ENCODE peak calls at places on chromosomes 6 and 20, in seven cellular contexts. F is MM.1S, S is H1, J is endothelial cell of umbilical vein, Z is neural progenitor cell, M is hepatocyte, P is HepG2. E is an unnamed sample.

GRCh38 chr6:117449549-117450439 is 24.1 kb upstream of the ROS1 start:
- DNase-seq in F (peak; percentile 67), S (no peak), J (peak; percentile 84), Z (peak; percentile 77), M (peak; percentile 80), P (peak; percentile 66), E (peak; percentile 88)

GRCh38 chr6:34912715-34913464 is 23.8 kb downstream of the ANKS1A start:
- DNase-seq in F (peak; percentile 80), S (no peak), J (peak; percentile 16), Z (no peak), M (no peak), P (no peak), E (peak; percentile 59)

GRCh38 chr6:45187841-45188240 is 140.3 kb upstream of the RUNX2 start:
- DNase-seq in F (no peak), S (no peak), J (no peak), Z (no peak), M (no peak), P (peak; percentile 25), E (peak; percentile 77)

GRCh38 chr6:117908246-117909107 is 1.4 kb downstream of the SLC35F1 start:
- DNase-seq in F (no peak), S (no peak), J (no peak), Z (peak; percentile 52), M (peak; percentile 29), P (no peak), E (no peak)

GRCh38 chr20:53628076-53628475 is 34.4 kb upstream of the ZNF217 start:
- DNase-seq in F (no peak), S (no peak), J (no peak), Z (no peak), M (no peak), P (no peak), E (no peak)

GRCh38 chr6:33076406-33076934 is 680 bp downstream of the HLA-DPB1 start:
- DNase-seq in F (no peak), S (no peak), J (no peak), Z (no peak), M (no peak), P (no peak), E (no peak)

GRCh38 chr6:79971195-79971594 is 23.8 kb upstream of the ELOVL4 start:
- DNase-seq in F (no peak), S (no peak), J (no peak), Z (no peak), M (no peak), P (no peak), E (no peak)

GRCh38 chr6:71289039-71289801 is 609 bp downstream of the OGFRL1 start:
- DNase-seq in F (peak; percentile 50), S (no peak), J (peak; percentile 25), Z (peak; percentile 62), M (peak; percentile 52), P (no peak), E (no peak)

GRCh38 chr20:9508240-9508661 is 6.1 kb upstream of the LAMP5 start:
- DNase-seq in F (no peak), S (no peak), J (no peak), Z (no peak), M (no peak), P (no peak), E (no peak)

GRCh38 chr20:62376112-62377063 is 9.3 kb upstream of the LAMA5 start:
- DNase-seq in F (no peak), S (peak; percentile 78), J (no peak), Z (peak; percentile 96), M (peak; percentile 91), P (peak; percentile 92), E (peak; percentile 52)

GRCh38 chr6:3617681-3618299 is 133.7 kb downstream of the PXDC1 start:
- DNase-seq in F (no peak), S (no peak), J (no peak), Z (no peak), M (no peak), P (no peak), E (no peak)

GRCh38 chr6:21738180-21739094 is 144.9 kb downstream of the SOX4 start:
- DNase-seq in F (no peak), S (no peak), J (no peak), Z (no peak), M (no peak), P (no peak), E (peak; percentile 45)

GRCh38 chr20:57380081-57380750 is 11.0 kb upstream of the RBM38 start:
- DNase-seq in F (no peak), S (no peak), J (no peak), Z (no peak), M (no peak), P (no peak), E (no peak)

GRCh38 chr6:12014027-12014872 is 2.1 kb downstream of the HIVEP1 start:
- DNase-seq in F (no peak), S (no peak), J (peak; percentile 83), Z (no peak), M (no peak), P (no peak), E (peak; percentile 94)

GRCh38 chr20:58056021-58056591 is 172.3 kb downstream of the ANKRD60 start:
- DNase-seq in F (no peak), S (no peak), J (no peak), Z (no peak), M (no peak), P (no peak), E (no peak)

GRCh38 chr6:14986370-14986769 is 259.5 kb upstream of the JARID2 start:
- DNase-seq in F (no peak), S (no peak), J (no peak), Z (no peak), M (no peak), P (no peak), E (no peak)

GRCh38 chr6:142975272-142975805 is 30.4 kb upstream of the HIVEP2 start:
- DNase-seq in F (no peak), S (no peak), J (no peak), Z (no peak), M (no peak), P (peak; percentile 31), E (no peak)

GRCh38 chr20:14234666-14235295 is 102.6 kb downstream of the FLRT3 start:
- DNase-seq in F (no peak), S (no peak), J (no peak), Z (no peak), M (no peak), P (no peak), E (peak; percentile 47)

GRCh38 chr20:39468703-39469102 is 506.6 kb downstream of the DHX35 start:
- DNase-seq in F (no peak), S (no peak), J (no peak), Z (peak; percentile 26), M (peak; percentile 6), P (no peak), E (no peak)

GRCh38 chr6:79605061-79605460 is 26.1 kb upstream of the SH3BGRL2 start:
- DNase-seq in F (no peak), S (no peak), J (no peak), Z (no peak), M (no peak), P (no peak), E (peak; percentile 46)

GRCh38 chr6:147689398-147689797 is 180.9 kb downstream of the SAMD5 start:
- DNase-seq in F (no peak), S (no peak), J (peak; percentile 31), Z (no peak), M (no peak), P (no peak), E (no peak)

GRCh38 chr6:53154794-53155193 is 6.2 kb upstream of the GCM1 start:
- DNase-seq in F (no peak), S (no peak), J (no peak), Z (no peak), M (no peak), P (no peak), E (no peak)

GRCh38 chr6:53154071-53154470 is 5.4 kb upstream of the GCM1 start:
- DNase-seq in F (no peak), S (no peak), J (no peak), Z (no peak), M (no peak), P (no peak), E (no peak)

GRCh38 chr6:53148684-53149083 is at the start of gene GCM1:
- DNase-seq in F (no peak), S (no peak), J (no peak), Z (no peak), M (no peak), P (peak; percentile 41), E (no peak)

GRCh38 chr6:53152576-53152975 is 3.9 kb upstream of the GCM1 start:
- DNase-seq in F (no peak), S (no peak), J (no peak), Z (no peak), M (no peak), P (no peak), E (no peak)

GRCh38 chr6:53151676-53152075 is 3.0 kb upstream of the GCM1 start:
- DNase-seq in F (no peak), S (peak; percentile 15), J (no peak), Z (peak; percentile 37), M (no peak), P (peak; percentile 40), E (no peak)
- TF ChIP-seq CTCF in F (peak; percentile 28), S (peak; percentile 73), J (peak; percentile 46), Z (peak; percentile 56), M (no peak), P (peak; percentile 62), E (peak; percentile 32)

GRCh38 chr6:137489410-137490371 is 4.5 kb downstream of the OLIG3 start:
- DNase-seq in F (no peak), S (no peak), J (no peak), Z (peak; percentile 78), M (no peak), P (no peak), E (no peak)
- TF ChIP-seq EZH2 in F (no peak), S (peak; percentile 14), J (no peak), Z (peak; percentile 55), M (peak; percentile 89), P (no peak), E (no peak)

GRCh38 chr20:34948030-34948429 is 7.6 kb downstream of the GSS start:
- DNase-seq in F (no peak), S (no peak), J (no peak), Z (no peak), M (no peak), P (no peak), E (peak; percentile 67)
- TF ChIP-seq CTCF in F (no peak), S (no peak), J (no peak), Z (no peak), M (no peak), P (no peak), E (no peak)

GRCh38 chr6:120844084-120844483 is 490.2 kb downstream of the TBC1D32 start:
- DNase-seq in F (no peak), S (no peak), J (no peak), Z (no peak), M (no peak), P (no peak), E (no peak)
- TF ChIP-seq EZH2 in F (no peak), S (no peak), J (no peak), Z (no peak), M (no peak), P (no peak), E (no peak)

GRCh38 chr6:112325449-112325848 is 21.7 kb upstream of the RFPL4B start:
- DNase-seq in F (no peak), S (no peak), J (no peak), Z (no peak), M (no peak), P (no peak), E (peak; percentile 72)

GRCh38 chr6:112331306-112331705 is 15.8 kb upstream of the RFPL4B start:
- DNase-seq in F (no peak), S (no peak), J (no peak), Z (no peak), M (no peak), P (no peak), E (peak; percentile 44)

GRCh38 chr6:112330877-112331260 is 16.3 kb upstream of the RFPL4B start:
- DNase-seq in F (no peak), S (no peak), J (no peak), Z (no peak), M (no peak), P (no peak), E (no peak)

GRCh38 chr6:112332274-112332673 is 14.9 kb upstream of the RFPL4B start:
- DNase-seq in F (no peak), S (no peak), J (no peak), Z (no peak), M (no peak), P (no peak), E (peak; percentile 44)

GRCh38 chr6:112330071-112330876 is 16.9 kb upstream of the RFPL4B start:
- DNase-seq in F (no peak), S (no peak), J (peak; percentile 79), Z (no peak), M (no peak), P (no peak), E (peak; percentile 60)
- TF ChIP-seq CTCF in F (no peak), S (no peak), J (no peak), Z (no peak), M (no peak), P (no peak), E (no peak)

E was measured in fibroblast of lung.